ENCODE peak calls at places on chromosome 12, in six cellular contexts. S is CD4-positive, alpha-beta memory T cell; H is fibroblast of lung; Q is endodermal cell; A is colonic mucosa; W is right lobe of liver. Y is an unnamed sample. For H3K9me3, the result is how much of the 10 kb centered on the place peaks cover.

GRCh38 chr12:94829552-94829951 is 173.9 kb downstream of the NDUFA12 start:
- DNase-seq in S (no peak), H (no peak), Q (no peak), A (no peak), W (no peak), Y (no peak)

GRCh38 chr12:113276306-113276705 is 55.0 kb downstream of the TPCN1 start:
- DNase-seq in S (no peak), H (no peak), Q (no peak), A (no peak), W (no peak), Y (no peak)

GRCh38 chr12:93198086-93198485 is 179.6 kb upstream of the NUDT4 start:
- DNase-seq in S (no peak), H (peak), Q (no peak), A (no peak), W (no peak), Y (no peak)

GRCh38 chr12:89709994-89710872 is 1.6 kb upstream of the ATP2B1 start:
- DNase-seq in S (peak), H (no peak), Q (peak), A (peak), W (peak), Y (peak)

GRCh38 chr12:32896438-32897275 is at the start of gene PKP2:
- DNase-seq in S (no peak), H (peak), Q (peak), A (peak), W (peak), Y (no peak)

GRCh38 chr12:21697829-21698630 is 40.4 kb upstream of the LDHB start:
- DNase-seq in S (peak), H (peak), Q (no peak), A (no peak), W (no peak), Y (no peak)

GRCh38 chr12:31387466-31387865 is 61.5 kb upstream of the SINHCAF start:
- DNase-seq in S (no peak), H (no peak), Q (peak), A (no peak), W (no peak), Y (no peak)

GRCh38 chr12:19369691-19370148 is 69.6 kb upstream of the AEBP2 start:
- DNase-seq in S (no peak), H (no peak), Q (no peak), A (no peak), W (no peak), Y (no peak)

GRCh38 chr12:24997970-24998582 is 49.2 kb upstream of the BCAT1 start:
- DNase-seq in S (no peak), H (peak), Q (no peak), A (no peak), W (no peak), Y (no peak)

GRCh38 chr12:100473050-100473715 is 483 bp upstream of the NR1H4 start:
- DNase-seq in S (no peak), H (no peak), Q (no peak), A (no peak), W (no peak), Y (no peak)

GRCh38 chr12:31029916-31030562 is 43.6 kb upstream of the DDX11 start:
- DNase-seq in S (no peak), H (no peak), Q (peak), A (no peak), W (no peak), Y (no peak)

GRCh38 chr12:106564678-106565329 is 18.0 kb upstream of the RFX4 start:
- DNase-seq in S (no peak), H (no peak), Q (no peak), A (no peak), W (no peak), Y (no peak)

GRCh38 chr12:100141666-100141997 is 1.0 kb downstream of the BLTP3B start:
- DNase-seq in S (peak), H (peak), Q (no peak), A (peak), W (no peak), Y (no peak)

GRCh38 chr12:2183556-2184541 is 131.1 kb downstream of the CACNA1C start:
- DNase-seq in S (no peak), H (peak), Q (peak), A (no peak), W (no peak), Y (no peak)

GRCh38 chr12:117192057-117192456 is 1.8 kb upstream of the FBXO21 start:
- DNase-seq in S (no peak), H (no peak), Q (peak), A (no peak), W (no peak), Y (no peak)

GRCh38 chr12:32583535-32583934 is 95.6 kb upstream of the DNM1L start:
- DNase-seq in S (no peak), H (peak), Q (no peak), A (no peak), W (no peak), Y (no peak)

GRCh38 chr12:2256453-2256852 is 203.7 kb downstream of the CACNA1C start:
- DNase-seq in S (no peak), H (peak), Q (no peak), A (no peak), W (no peak), Y (no peak)

GRCh38 chr12:47396902-47397663 is 308.7 kb downstream of the RPAP3 start:
- DNase-seq in S (no peak), H (no peak), Q (no peak), A (no peak), W (no peak), Y (no peak)

GRCh38 chr12:30989754-30990153 is 63.2 kb downstream of the TSPAN11 start:
- DNase-seq in S (no peak), H (peak), Q (peak), A (peak), W (no peak), Y (no peak)

GRCh38 chr12:106428379-106428778 is 70.8 kb downstream of the POLR3B start:
- DNase-seq in S (no peak), H (peak), Q (no peak), A (no peak), W (no peak), Y (no peak)

GRCh38 chr12:113537751-113538087 is 66.0 kb upstream of the LHX5 start:
- DNase-seq in S (no peak), H (no peak), Q (no peak), A (no peak), W (no peak), Y (no peak)

GRCh38 chr12:90290980-90291975 is 582.6 kb upstream of the ATP2B1 start:
- DNase-seq in S (no peak), H (no peak), Q (no peak), A (no peak), W (no peak), Y (no peak)

GRCh38 chr12:103929051-103929908 is 930 bp upstream of the HSP90B1 start:
- DNase-seq in S (peak), H (peak), Q (peak), A (peak), W (peak), Y (peak)

GRCh38 chr12:9033244-9033887 is 44.0 kb downstream of the KLRG1 start:
- DNase-seq in S (no peak), H (no peak), Q (no peak), A (no peak), W (no peak), Y (no peak)
- H3K9me3 ChIP-seq in S (under half), H (under half), Q (under half), A (under half), W (under half), Y (under half)

GRCh38 chr12:34291001-34291400 is 268.7 kb downstream of the ALG10 start:
- DNase-seq in S (no peak), H (no peak), Q (peak), A (no peak), W (no peak), Y (no peak)
- H3K9me3 ChIP-seq in S (under half), H (under half), Q (under half), A (under half), W (under half), Y (under half)

DNA sequence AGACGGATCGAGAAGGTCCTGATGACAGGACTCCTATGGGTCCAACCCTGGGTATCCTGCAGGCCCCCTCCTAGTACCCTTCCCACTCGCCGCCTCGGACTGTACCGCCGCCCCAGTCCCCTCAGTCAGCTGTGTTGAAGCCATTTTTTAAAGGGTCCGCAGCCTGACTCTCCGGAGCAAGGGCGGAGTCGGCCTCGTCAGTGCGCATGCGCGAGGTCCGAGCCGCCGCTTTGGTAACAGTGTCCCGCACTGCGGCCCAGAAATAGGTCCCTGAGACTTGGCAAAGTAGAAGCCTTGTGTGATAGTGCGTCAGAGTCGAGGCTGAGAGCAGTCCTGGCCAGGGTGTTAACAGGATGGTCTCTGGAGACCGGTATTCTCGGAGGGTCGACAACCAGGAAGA is 769.0 kb upstream of the ALG10B start:
- DNase-seq in S (no peak), H (no peak), Q (no peak), A (no peak), W (no peak), Y (no peak)
- H3K9me3 ChIP-seq in S (under half), H (under half), Q (under half), A (under half), W (under half), Y (under half)

GRCh38 chr12:5748027-5748426 is 197.0 kb downstream of the ANO2 start:
- DNase-seq in S (no peak), H (no peak), Q (peak), A (no peak), W (no peak), Y (no peak)

GRCh38 chr12:5746496-5746895 is 198.6 kb downstream of the ANO2 start:
- DNase-seq in S (no peak), H (no peak), Q (no peak), A (no peak), W (no peak), Y (no peak)

GRCh38 chr12:5746020-5746419 is 199.0 kb downstream of the ANO2 start:
- DNase-seq in S (no peak), H (no peak), Q (no peak), A (no peak), W (no peak), Y (no peak)

GRCh38 chr12:5745251-5745888 is 199.7 kb downstream of the ANO2 start:
- DNase-seq in S (peak), H (peak), Q (peak), A (peak), W (peak), Y (no peak)

DNA sequence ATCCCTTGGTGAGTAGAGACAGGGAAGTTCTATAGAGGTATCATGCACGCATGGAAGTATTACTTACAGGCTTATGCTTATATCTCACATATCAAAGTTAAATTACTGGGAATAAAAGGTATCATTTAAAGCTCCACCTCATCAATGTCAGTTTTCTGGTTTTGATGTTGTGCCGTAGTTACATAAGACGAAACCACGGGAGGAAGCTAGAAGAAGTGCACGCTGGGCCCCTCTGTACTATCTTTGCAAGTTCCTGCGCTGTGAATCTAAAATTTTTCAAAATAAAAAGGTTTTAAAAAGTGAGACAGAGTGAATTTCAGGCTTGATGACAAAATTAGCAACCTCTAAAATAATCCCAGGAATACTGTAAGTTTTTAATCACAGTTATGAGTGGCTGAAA is 198.1 kb downstream of the ANO2 start:
- DNase-seq in S (no peak), H (no peak), Q (no peak), A (no peak), W (no peak), Y (no peak)
- H3K9me3 ChIP-seq in S (under half), H (under half), Q (under half), A (under half), W (under half), Y (under half)

DNA sequence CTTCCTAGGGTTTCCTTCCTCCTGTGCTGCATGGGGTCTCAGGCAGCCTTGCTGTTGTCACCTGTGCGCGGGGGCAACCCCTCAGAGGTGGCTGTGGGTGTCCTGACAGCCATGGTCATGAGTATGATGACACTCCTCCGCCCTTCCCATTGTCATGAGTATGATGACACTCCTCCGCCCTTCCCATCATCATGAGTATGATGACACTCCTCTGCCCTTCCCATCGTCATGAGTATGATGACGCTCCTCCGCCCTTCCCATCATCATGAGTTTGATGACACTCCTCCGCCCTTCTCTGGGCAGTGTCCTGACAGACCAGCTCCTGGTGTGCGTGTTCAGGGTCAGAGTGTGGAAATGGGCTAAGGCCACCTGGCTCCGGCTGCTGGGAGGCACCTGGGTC is 39.9 kb downstream of the FBRSL1 start:
- DNase-seq in S (no peak), H (no peak), Q (no peak), A (no peak), W (no peak), Y (no peak)
- H3K9me3 ChIP-seq in S (under half), H (under half), Q (under half), A (under half), W (under half), Y (under half)

DNA sequence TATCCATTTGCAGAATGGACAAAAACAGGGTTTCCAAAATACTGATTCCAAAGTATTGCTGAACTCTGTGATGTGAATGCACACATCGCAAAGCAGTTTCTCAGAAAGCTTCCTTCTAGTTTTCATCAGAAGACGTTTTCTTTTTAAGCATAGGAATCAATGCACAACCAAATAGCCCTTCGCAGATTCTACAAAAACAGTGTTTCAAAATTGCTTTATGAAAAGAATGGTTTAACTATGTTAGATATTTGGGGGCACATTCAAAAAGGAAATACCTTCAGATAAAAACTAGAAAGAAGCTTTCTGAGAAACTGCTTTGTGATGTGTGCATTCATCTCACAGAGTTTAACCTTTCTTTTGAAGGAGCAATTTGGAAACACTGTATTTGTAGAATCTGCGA is 569.7 kb downstream of the ALG10 start:
- DNase-seq in S (no peak), H (no peak), Q (no peak), A (no peak), W (no peak), Y (no peak)
- H3K9me3 ChIP-seq in S (under half), H (under half), Q (half or more), A (under half), W (under half), Y (under half)

GRCh38 chr12:133083345-133083744 is 2.6 kb downstream of the ZNF140 start:
- DNase-seq in S (no peak), H (no peak), Q (no peak), A (no peak), W (no peak), Y (no peak)
- H3K9me3 ChIP-seq in S (under half), H (under half), Q (half or more), A (under half), W (under half), Y (under half)

GRCh38 chr12:38154096-38155019 is 162.2 kb upstream of the ALG10B start:
- DNase-seq in S (no peak), H (no peak), Q (peak), A (no peak), W (no peak), Y (no peak)
- H3K9me3 ChIP-seq in S (under half), H (under half), Q (under half), A (under half), W (under half), Y (under half)

DNA sequence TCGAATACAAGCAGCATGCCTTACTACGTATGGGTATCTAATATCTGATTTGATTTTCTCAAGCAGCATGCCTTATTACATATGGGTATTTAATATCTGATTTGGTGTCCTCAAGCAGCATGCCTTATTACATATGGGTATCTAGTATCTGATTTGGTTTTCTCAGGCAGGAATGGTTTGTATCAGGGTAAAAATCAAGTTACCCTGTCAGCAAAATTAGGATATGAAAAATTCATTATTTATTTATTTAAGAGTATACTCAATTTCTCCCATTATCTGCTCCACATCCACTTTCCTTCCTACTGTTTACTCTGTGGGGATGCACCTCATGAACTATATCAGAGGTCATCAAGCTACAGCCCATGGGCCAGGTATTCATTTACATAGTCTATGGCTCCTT is 21.9 kb downstream of the ZNF891 start:
- DNase-seq in S (no peak), H (no peak), Q (no peak), A (no peak), W (no peak), Y (no peak)
- H3K9me3 ChIP-seq in S (half or more), H (under half), Q (half or more), A (under half), W (under half), Y (half or more)

Y was measured in T-helper 17 cell.